ENCODE peak calls at places on chromosomes 4 and X, in seven cellular contexts. P is H1, Y is HCT116, D is K562, I is GM12878, T is HepG2, F is SK-N-SH. W is an unnamed sample.

GRCh38 chr4:140049924-140050681 is 103.9 kb downstream of the MAML3 start:
- DNase-seq in I (no peak), F (peak; percentile 61), Y (no peak), T (no peak), P (no peak), D (peak; percentile 11), W (peak; percentile 57)

GRCh38 chr4:52606766-52607165 is 52.3 kb downstream of the USP46 start:
- DNase-seq in Y (no peak), T (no peak), D (no peak), F (no peak), P (no peak), I (no peak), W (no peak)

GRCh38 chr4:13711233-13711775 is 83.8 kb upstream of the BOD1L1 start:
- DNase-seq in T (no peak), P (no peak), D (no peak), I (no peak), Y (no peak), F (no peak), W (no peak)

GRCh38 chr4:148265627-148266026 is 176.6 kb downstream of the NR3C2 start:
- DNase-seq in F (no peak), Y (no peak), T (peak; percentile 8), P (no peak), D (no peak), I (no peak), W (no peak)

GRCh38 chr4:29002151-29002550 is 1718.0 kb upstream of the PCDH7 start:
- DNase-seq in D (no peak), I (no peak), P (peak; percentile 17), T (no peak), Y (no peak), F (no peak), W (no peak)

GRCh38 chr4:48342559-48342878 is 1.2 kb downstream of the SLAIN2 start:
- DNase-seq in D (peak; percentile 33), I (no peak), Y (no peak), T (no peak), P (no peak), F (no peak), W (no peak)

GRCh38 chr4:146329042-146329716 is 114.8 kb downstream of the REELD1 start:
- DNase-seq in T (no peak), I (no peak), Y (no peak), D (no peak), F (no peak), P (no peak), W (no peak)

GRCh38 chr4:1449833-1450741 is 43.8 kb upstream of the NKX1-1 start:
- DNase-seq in D (no peak), T (no peak), P (no peak), I (no peak), Y (no peak), F (peak; percentile 29), W (no peak)

GRCh38 chr4:22986881-22987280 is 294.1 kb downstream of the GBA3 start:
- DNase-seq in D (no peak), Y (no peak), T (no peak), P (no peak), F (no peak), I (no peak), W (no peak)

GRCh38 chr4:140163029-140163810 is 9.2 kb upstream of the MAML3 start:
- DNase-seq in P (no peak), Y (no peak), I (no peak), D (no peak), T (no peak), F (no peak), W (no peak)

GRCh38 chr4:99808260-99808857 is 8.3 kb upstream of the DAPP1 start:
- DNase-seq in F (peak; percentile 57), T (peak; percentile 49), Y (peak; percentile 63), P (no peak), I (no peak), D (peak; percentile 77), W (peak; percentile 75)

GRCh38 chrX:9745417-9746115 is 20.1 kb downstream of the GPR143 start:
- DNase-seq in D (peak; percentile 3), Y (no peak), P (no peak), T (no peak), I (no peak), F (no peak), W (no peak)

GRCh38 chrX:104621781-104622180 is 55.8 kb downstream of the IL1RAPL2 start:
- DNase-seq in Y (no peak), F (no peak), P (no peak), I (no peak), T (no peak), D (no peak), W (no peak)

GRCh38 chrX:18566748-18567147 is 105.2 kb downstream of the RS1 start:
- DNase-seq in T (no peak), P (no peak), I (no peak), Y (no peak), F (no peak), D (no peak), W (no peak)

GRCh38 chr4:6257243-6258025 is 12.2 kb upstream of the WFS1 start:
- DNase-seq in F (no peak), D (no peak), I (no peak), T (no peak), P (no peak), Y (no peak), W (no peak)

GRCh38 chrX:105664243-105664642 is 158.1 kb upstream of the NRK start:
- DNase-seq in Y (no peak), T (no peak), P (no peak), I (no peak), D (no peak), F (no peak), W (no peak)

GRCh38 chr4:151781026-151781425 is 20.2 kb upstream of the GATB start:
- DNase-seq in Y (no peak), P (no peak), D (no peak), F (no peak), T (no peak), I (no peak), W (no peak)

GRCh38 chrX:150958177-150958576 is 25.0 kb upstream of the HMGB3 start:
- DNase-seq in D (no peak), I (no peak), P (no peak), Y (no peak), T (no peak), F (no peak), W (no peak)

GRCh38 chr4:56961107-56961500 is 16.3 kb downstream of the NOA1 start:
- DNase-seq in I (no peak), P (no peak), D (no peak), T (no peak), Y (no peak), F (no peak), W (no peak)

GRCh38 chr4:57628004-57628403 is 517.8 kb upstream of the IGFBP7 start:
- DNase-seq in Y (no peak), T (no peak), D (no peak), F (no peak), P (no peak), I (no peak), W (no peak)

GRCh38 chr4:7448036-7448435 is 13.3 kb upstream of the PSAPL1 start:
- DNase-seq in D (no peak), T (no peak), I (no peak), Y (no peak), F (no peak), P (no peak), W (no peak)

GRCh38 chr4:7450775-7451433 is 16.2 kb upstream of the PSAPL1 start:
- DNase-seq in Y (no peak), I (no peak), F (no peak), D (no peak), T (no peak), P (no peak), W (no peak)

GRCh38 chr4:7451434-7451789 is 16.7 kb upstream of the PSAPL1 start:
- DNase-seq in F (no peak), I (no peak), T (no peak), P (no peak), D (no peak), Y (no peak), W (no peak)

GRCh38 chr4:7447236-7447635 is 12.5 kb upstream of the PSAPL1 start:
- DNase-seq in D (no peak), T (no peak), P (no peak), F (no peak), Y (no peak), I (no peak), W (no peak)

DNA sequence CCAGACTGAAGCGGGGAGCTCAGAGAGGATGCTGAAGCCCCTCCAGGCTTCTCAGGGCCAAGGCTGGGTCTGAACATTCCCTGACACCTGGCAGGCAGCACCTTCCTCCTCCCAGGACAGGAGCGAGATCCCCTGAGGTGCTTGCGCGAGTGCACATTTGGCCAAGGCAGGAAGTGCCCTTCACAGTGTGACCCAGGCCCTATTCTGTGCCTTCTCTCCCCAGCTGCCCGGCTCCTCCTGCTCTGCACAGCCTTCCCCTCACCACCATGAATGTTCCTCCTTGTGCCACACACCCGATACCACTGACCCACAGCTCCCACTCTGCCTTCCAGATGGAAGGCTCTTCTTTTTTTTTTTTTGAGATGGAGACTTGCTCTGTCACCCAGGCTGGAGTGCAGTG is 17.1 kb upstream of the PSAPL1 start:
- DNase-seq in D (no peak), T (no peak), F (no peak), I (no peak), P (no peak), Y (no peak), W (no peak)
- TF ChIP-seq JUND in D (no peak), T (no peak), F (no peak), I (no peak), P (no peak), Y (no peak), W (no peak)

GRCh38 chr4:24765331-24765990 is 29.9 kb upstream of the SOD3 start:
- DNase-seq in T (no peak), P (no peak), D (no peak), Y (no peak), F (no peak), I (no peak), W (no peak)
- TF ChIP-seq JUND in T (no peak), P (no peak), D (no peak), Y (no peak), F (no peak), I (no peak), W (no peak)

GRCh38 chrX:154334496-154334895 is 38.9 kb downstream of the TKTL1 start:
- DNase-seq in I (no peak), P (no peak), Y (no peak), F (no peak), T (no peak), D (no peak), W (no peak)
- TF ChIP-seq JUND in I (no peak), P (no peak), Y (no peak), F (no peak), T (no peak), D (no peak), W (no peak)

GRCh38 chrX:39335447-39336235 is 534.4 kb downstream of the MID1IP1 start:
- DNase-seq in T (no peak), F (no peak), I (no peak), D (no peak), P (no peak), Y (no peak), W (no peak)
- TF ChIP-seq JUND in T (no peak), F (no peak), I (no peak), D (no peak), P (no peak), Y (no peak), W (no peak)

GRCh38 chrX:107677501-107677901 is 49.2 kb downstream of the PRPS1 start:
- DNase-seq in T (no peak), D (no peak), Y (no peak), I (no peak), P (no peak), F (no peak), W (no peak)
- TF ChIP-seq JUND in T (no peak), D (no peak), Y (no peak), I (no peak), P (no peak), F (no peak), W (no peak)

W was measured in T47D.